ENCODE peak calls at places on chromosome 5, in nine cellular contexts. U is cardiac muscle cell, X is hepatocyte, B is body of pancreas, V is breast epithelium, A is right cardiac atrium, Y is NT2/D1, H is uterus, C is GM23248. N is an unnamed sample.

GRCh38 chr5:57082441-57083067 is 91.3 kb upstream of the GPBP1 start:
- DNase-seq in U (peak; percentile 43), X (peak; percentile 55), B (no peak), V (no peak), A (no peak), Y (no peak), H (no peak), C (peak; percentile 34), N (no peak)

GRCh38 chr5:61279725-61280124 is 52.3 kb upstream of the ZSWIM6 start:
- DNase-seq in U (no peak), X (no peak), B (no peak), V (no peak), A (no peak), Y (no peak), H (no peak), C (no peak), N (no peak)

GRCh38 chr5:124580925-124581821 is 165.3 kb downstream of the ZNF608 start:
- DNase-seq in U (no peak), X (peak; percentile 64), B (peak; percentile 59), V (no peak), A (no peak), Y (peak; percentile 88), H (no peak), C (no peak), N (no peak)

GRCh38 chr5:1547655-1548054 is 23.9 kb upstream of the LPCAT1 start:
- DNase-seq in U (no peak), X (no peak), B (no peak), V (no peak), A (peak; percentile 5), Y (no peak), H (no peak), C (no peak), N (no peak)

GRCh38 chr5:128252794-128253193 is 169.2 kb downstream of the SLC12A2 start:
- DNase-seq in U (peak; percentile 77), X (no peak), B (no peak), V (no peak), A (no peak), Y (no peak), H (no peak), C (peak; percentile 76), N (no peak)

GRCh38 chr5:160083501-160083900 is 35.7 kb downstream of the PWWP2A start:
- DNase-seq in U (no peak), X (no peak), B (no peak), V (no peak), A (no peak), Y (no peak), H (no peak), C (peak; percentile 79), N (no peak)

GRCh38 chr5:74212336-74212735 is 428.2 kb downstream of the ENC1 start:
- DNase-seq in U (peak; percentile 46), X (no peak), B (peak; percentile 43), V (no peak), A (no peak), Y (peak; percentile 23), H (no peak), C (peak; percentile 44), N (no peak)

GRCh38 chr5:36442796-36443195 is 141.1 kb upstream of the RANBP3L start:
- DNase-seq in U (peak; percentile 70), X (no peak), B (no peak), V (no peak), A (no peak), Y (no peak), H (no peak), C (peak; percentile 66), N (no peak)

GRCh38 chr5:130400091-130400490 is 495.8 kb downstream of the CHSY3 start:
- DNase-seq in U (peak; percentile 80), X (peak; percentile 6), B (no peak), V (no peak), A (no peak), Y (no peak), H (no peak), C (peak; percentile 0), N (no peak)

GRCh38 chr5:67221487-67222242 is 25.1 kb upstream of the CD180 start:
- DNase-seq in U (no peak), X (no peak), B (no peak), V (no peak), A (no peak), Y (no peak), H (no peak), C (no peak), N (no peak)

GRCh38 chr5:85868070-85868469 is 749.7 kb upstream of the COX7C start:
- DNase-seq in U (no peak), X (no peak), B (no peak), V (no peak), A (no peak), Y (no peak), H (no peak), C (no peak), N (no peak)

GRCh38 chr5:174195517-174195916 is 150.0 kb downstream of the NSG2 start:
- DNase-seq in U (no peak), X (no peak), B (no peak), V (no peak), A (no peak), Y (no peak), H (no peak), C (no peak), N (no peak)

DNA sequence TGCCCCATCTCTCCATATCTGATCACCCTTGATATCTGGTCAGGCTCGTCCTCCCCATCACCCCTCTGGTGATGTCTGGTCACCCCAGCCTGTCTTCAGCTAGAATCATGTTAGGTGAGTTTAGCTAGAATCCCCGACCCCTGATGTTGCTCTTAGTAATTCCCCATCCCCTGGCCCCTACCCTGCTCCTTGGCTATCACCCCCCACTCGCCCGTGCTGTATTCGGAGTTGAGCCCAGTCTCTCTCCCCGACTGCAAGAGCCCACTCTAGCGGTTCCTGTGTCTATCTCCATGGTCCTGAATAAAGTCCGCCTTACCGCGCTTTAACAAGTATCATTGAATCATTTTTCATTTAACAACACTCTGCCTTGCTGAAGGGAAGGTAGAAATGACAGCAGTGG is 33.7 kb downstream of the ADAMTS2 start:
- DNase-seq in U (no peak), X (no peak), B (no peak), V (peak; percentile 17), A (peak; percentile 25), Y (no peak), H (no peak), C (no peak), N (no peak)
- H3K9me3 ChIP-seq in U (no peaks in the 10 kb centered on the region), X (no peaks in the 10 kb centered on the region), B (no peaks in the 10 kb centered on the region), V (peaks cover 7% of the 10 kb centered on the region), A (no peaks in the 10 kb centered on the region), Y (no peaks in the 10 kb centered on the region), H (no peaks in the 10 kb centered on the region), C (no peaks in the 10 kb centered on the region), N (no peaks in the 10 kb centered on the region)

DNA sequence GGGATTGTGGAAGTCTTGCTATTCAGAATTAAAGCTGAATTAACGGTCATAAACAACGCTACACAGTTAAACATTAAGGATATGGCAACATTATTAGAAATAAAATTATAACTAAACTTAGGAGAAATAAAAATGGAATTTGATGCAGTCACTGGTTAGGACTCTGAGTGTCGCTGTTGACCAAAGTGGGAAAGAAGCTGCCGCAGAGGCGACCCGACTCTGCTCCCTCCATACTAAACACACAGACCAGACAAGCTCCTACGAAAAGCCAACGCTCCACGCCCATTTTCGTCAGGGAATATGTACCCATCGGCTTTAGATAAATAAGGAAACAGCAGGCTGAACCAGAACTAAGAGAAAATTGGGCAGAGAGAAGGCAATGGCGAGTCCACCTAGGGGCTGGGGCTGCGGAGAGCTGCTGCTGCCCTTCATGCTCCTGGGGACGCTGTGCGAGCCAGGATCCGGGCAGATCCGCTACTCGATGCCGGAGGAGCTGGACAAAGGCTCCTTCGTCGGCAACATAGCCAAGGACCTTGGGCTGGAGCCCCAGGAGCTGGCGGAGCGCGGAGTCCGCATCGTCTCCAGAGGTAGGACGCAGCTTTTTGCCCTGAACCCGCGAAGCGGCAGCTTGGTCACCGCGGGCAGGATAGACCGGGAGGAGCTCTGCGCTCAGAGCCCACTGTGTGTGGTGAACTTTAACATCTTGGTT is at the start of gene PCDHGA5:
- DNase-seq in U (peak; percentile 12), X (no peak), B (no peak), V (no peak), A (no peak), Y (no peak), H (no peak), C (no peak), N (no peak)
- H3K9me3 ChIP-seq in U (peaks cover 3% of the 10 kb centered on the region), X (peaks cover 5% of the 10 kb centered on the region), B (peaks cover 64% of the 10 kb centered on the region), V (peaks cover 98% of the 10 kb centered on the region), A (peaks cover 25% of the 10 kb centered on the region), Y (peaks cover 40% of the 10 kb centered on the region), H (no peaks in the 10 kb centered on the region), C (peaks cover 3% of the 10 kb centered on the region), N (peaks cover 52% of the 10 kb centered on the region)

DNA sequence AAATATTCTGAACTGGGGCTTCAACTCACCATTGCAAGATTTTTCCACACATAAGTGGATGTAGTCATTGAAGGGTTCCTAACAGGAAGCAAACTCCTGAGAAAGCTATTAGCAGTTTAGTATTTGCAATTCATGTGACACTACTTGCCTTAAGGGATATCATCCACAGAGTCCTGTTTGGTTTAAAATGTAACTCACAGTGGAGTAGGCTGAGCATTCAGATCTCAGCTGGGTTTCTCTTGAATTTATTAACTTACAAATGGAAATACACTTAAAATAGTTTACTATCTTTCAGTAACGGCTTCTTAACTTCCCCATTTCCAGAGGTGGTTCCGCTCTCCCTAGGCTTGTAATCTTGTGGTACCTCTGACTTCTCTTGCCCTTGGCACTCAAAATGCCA is 660.7 kb upstream of the ADAMTS16 start:
- DNase-seq in U (no peak), X (no peak), B (no peak), V (no peak), A (no peak), Y (no peak), H (no peak), C (no peak), N (no peak)
- H3K9me3 ChIP-seq in U (no peaks in the 10 kb centered on the region), X (no peaks in the 10 kb centered on the region), B (no peaks in the 10 kb centered on the region), V (no peaks in the 10 kb centered on the region), A (peaks cover 1% of the 10 kb centered on the region), Y (no peaks in the 10 kb centered on the region), H (no peaks in the 10 kb centered on the region), C (no peaks in the 10 kb centered on the region), N (no peaks in the 10 kb centered on the region)

DNA sequence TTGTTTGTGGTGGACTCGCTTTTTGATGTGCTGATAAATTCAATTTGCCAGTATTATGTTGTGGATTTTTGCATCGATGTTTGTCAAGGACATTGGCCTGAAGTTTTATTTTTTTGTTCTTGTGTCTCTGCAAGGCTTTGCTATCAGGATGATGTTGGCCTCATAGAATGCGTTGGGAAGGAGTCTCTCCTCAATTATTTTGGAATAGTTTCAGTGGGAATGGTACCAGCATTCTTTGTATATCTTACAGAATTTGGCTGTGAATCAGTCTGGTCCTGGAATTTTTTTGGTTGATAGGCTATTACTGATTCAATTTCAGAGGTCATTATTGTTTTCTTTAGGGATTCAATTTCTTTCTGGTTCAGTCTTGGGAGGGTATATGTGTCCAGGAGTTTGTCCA is 141.4 kb upstream of the RGS7BP start:
- DNase-seq in U (no peak), X (no peak), B (no peak), V (no peak), A (no peak), Y (no peak), H (no peak), C (no peak), N (no peak)
- H3K9me3 ChIP-seq in U (no peaks in the 10 kb centered on the region), X (no peaks in the 10 kb centered on the region), B (peaks cover 19% of the 10 kb centered on the region), V (peaks cover 26% of the 10 kb centered on the region), A (no peaks in the 10 kb centered on the region), Y (no peaks in the 10 kb centered on the region), H (no peaks in the 10 kb centered on the region), C (peaks cover 4% of the 10 kb centered on the region), N (peaks cover 4% of the 10 kb centered on the region)

DNA sequence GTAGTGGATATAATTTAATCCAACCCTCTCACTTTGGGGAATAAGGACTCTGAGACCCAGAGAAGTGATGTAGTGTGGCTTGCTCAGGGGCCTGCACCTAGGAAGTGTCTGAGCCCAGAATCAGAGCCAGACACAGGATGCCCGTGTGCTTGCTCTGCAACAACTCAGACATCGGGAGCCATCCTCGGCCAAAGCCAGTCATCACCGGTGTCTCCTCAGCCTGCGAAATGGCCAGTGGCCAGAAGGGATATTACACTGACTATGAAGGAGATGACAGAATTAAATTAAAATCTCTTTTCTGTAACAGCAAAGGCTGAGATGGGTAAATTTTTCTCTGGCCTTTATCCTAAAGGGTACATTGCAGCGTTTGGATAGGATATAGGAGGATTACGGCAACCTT is 102.9 kb downstream of the MARCHF11 start:
- DNase-seq in U (no peak), X (no peak), B (no peak), V (no peak), A (no peak), Y (no peak), H (no peak), C (no peak), N (no peak)
- H3K9me3 ChIP-seq in U (no peaks in the 10 kb centered on the region), X (no peaks in the 10 kb centered on the region), B (no peaks in the 10 kb centered on the region), V (no peaks in the 10 kb centered on the region), A (no peaks in the 10 kb centered on the region), Y (no peaks in the 10 kb centered on the region), H (no peaks in the 10 kb centered on the region), C (no peaks in the 10 kb centered on the region), N (no peaks in the 10 kb centered on the region)